ENCODE peak calls at places on chromosomes 2 and 18, in seven cellular contexts. C, B, W, L, K, J and X are unnamed samples.

GRCh38 chr2:218009191-218010114 is 6.7 kb upstream of the TNS1 start:
- DNase-seq in L (no peak), C (peak; percentile 68), J (no peak), B (no peak), W (no peak), K (peak; percentile 62), X (no peak)

GRCh38 chr2:31251018-31251417 is 17.1 kb downstream of the EHD3 start:
- DNase-seq in K (no peak), L (no peak), W (no peak), C (no peak), J (no peak), B (no peak), X (no peak)

GRCh38 chr2:215528555-215528954 is 92.7 kb upstream of the FN1 start:
- DNase-seq in K (no peak), J (no peak), L (no peak), B (peak; percentile 62), W (no peak), C (no peak), X (no peak)

GRCh38 chr2:197705912-197706838 is 1.0 kb downstream of the MARS2 start:
- DNase-seq in C (peak; percentile 37), J (no peak), W (peak; percentile 45), L (no peak), B (no peak), K (peak; percentile 49), X (no peak)

GRCh38 chr2:225867071-225867470 is 467.6 kb downstream of the NYAP2 start:
- DNase-seq in C (no peak), L (no peak), J (no peak), B (no peak), W (no peak), K (no peak), X (no peak)

GRCh38 chr2:38740851-38741541 is 10.2 kb downstream of the SRSF7 start:
- DNase-seq in L (no peak), J (no peak), W (no peak), B (peak; percentile 61), C (peak; percentile 50), K (peak; percentile 57), X (no peak)

GRCh38 chr2:95234286-95234785 is 27.0 kb downstream of the ZNF892 start:
- DNase-seq in J (no peak), C (no peak), W (no peak), L (no peak), B (no peak), K (no peak), X (no peak)

GRCh38 chr2:211417544-211417943 is 861.1 kb downstream of the CPS1 start:
- DNase-seq in L (no peak), K (no peak), J (no peak), W (no peak), C (no peak), B (no peak), X (no peak)

GRCh38 chr2:18662689-18663088 is 73.3 kb upstream of the NT5C1B start:
- DNase-seq in B (no peak), L (no peak), C (no peak), J (no peak), W (no peak), K (no peak), X (no peak)

GRCh38 chr2:128172191-128172590 is 81.2 kb downstream of the UGGT1 start:
- DNase-seq in C (no peak), W (no peak), J (no peak), K (no peak), L (no peak), B (peak; percentile 35), X (no peak)
- TF ChIP-seq CTCF in C (peak; percentile 31), W (peak; percentile 18), J (no peak), K (no peak), L (no peak), B (no peak), X (peak; percentile 22)

GRCh38 chr2:46828491-46829239 is 86.9 kb downstream of the MCFD2 start:
- DNase-seq in J (no peak), W (no peak), K (no peak), B (no peak), L (no peak), C (no peak), X (no peak)
- TF ChIP-seq EP300 in J (no peak), W (no peak), K (no peak), B (no peak), L (no peak), C (no peak), X (no peak)

DNA sequence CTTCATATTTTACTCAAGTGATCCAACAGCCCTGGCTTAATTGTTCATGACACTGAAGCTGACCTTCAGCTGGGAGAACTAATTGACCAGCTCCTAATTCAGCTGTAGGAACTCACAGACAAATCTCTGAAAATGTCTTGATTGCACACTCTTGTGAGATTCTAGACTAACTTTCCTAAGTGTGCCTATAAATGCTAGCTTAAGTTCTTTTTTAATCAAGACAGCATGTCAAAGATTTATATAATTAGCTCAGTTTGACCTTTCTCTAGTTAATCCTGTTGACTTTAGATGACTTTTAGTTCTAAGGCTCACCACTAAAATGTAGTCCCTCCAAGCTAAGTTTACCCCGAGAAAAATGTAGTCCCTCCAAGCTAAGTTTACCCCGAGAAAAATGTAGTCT is 49.1 kb downstream of the COPS8 start:
- DNase-seq in K (no peak), L (no peak), C (no peak), B (no peak), W (no peak), J (no peak), X (no peak)
- H3K4me3 ChIP-seq in K (no peak overlapping the region), L (no peak overlapping the region), C (no peak overlapping the region), B (no peak overlapping the region), W (no peak overlapping the region), J (no peak overlapping the region), X (no peak overlapping the region)

GRCh38 chr18:38633333-38633732 is 1067.7 kb upstream of the CELF4 start:
- DNase-seq in L (no peak), C (no peak), B (no peak), K (no peak), W (no peak), J (no peak), X (no peak)
- TF ChIP-seq CTCF in L (no peak), C (no peak), B (no peak), K (no peak), W (no peak), J (no peak), X (no peak)

DNA sequence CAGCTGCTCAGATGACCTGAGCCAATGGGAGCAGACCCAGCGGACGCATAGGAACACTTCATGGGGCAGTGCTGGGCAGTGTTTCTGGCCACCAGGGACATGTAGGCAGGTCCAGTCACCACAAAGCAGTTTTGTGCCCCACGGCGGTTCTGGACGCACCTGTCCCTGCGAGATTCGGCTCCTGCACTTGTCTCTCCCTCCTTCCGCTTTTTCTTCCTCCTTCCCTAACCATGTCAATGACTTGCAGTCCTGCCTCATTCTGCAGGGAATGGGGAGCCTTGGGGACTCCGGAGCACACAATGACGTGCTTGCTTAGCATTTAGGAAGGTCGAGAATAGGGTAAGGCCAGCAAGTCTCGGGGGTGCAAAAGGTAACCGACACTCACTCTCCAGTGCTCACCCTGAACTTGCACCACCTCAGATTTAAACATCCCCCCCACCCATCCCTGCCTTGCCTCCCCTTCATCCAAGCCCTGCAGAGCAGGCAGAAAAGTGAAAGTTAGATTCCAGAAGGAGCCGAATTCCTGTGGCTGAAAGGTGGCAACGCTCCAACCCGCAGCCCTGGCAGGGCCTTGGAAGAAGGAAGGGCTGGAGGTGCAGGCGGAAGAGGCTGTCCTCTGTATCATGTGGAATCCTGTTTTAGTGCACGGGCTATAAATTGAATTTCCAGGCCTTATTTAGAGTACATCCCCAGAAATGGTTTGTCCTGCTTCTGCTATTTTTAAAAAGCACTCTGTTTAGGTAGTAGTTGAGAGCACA is 40.5 kb upstream of the ATG16L1 start:
- DNase-seq in C (no peak), K (peak; percentile 88), L (peak; percentile 87), J (peak; percentile 75), W (peak; percentile 63), B (no peak), X (peak; percentile 88)
- TF ChIP-seq EP300 in C (peak; percentile 58), K (no peak), L (no peak), J (no peak), W (no peak), B (no peak), X (no peak)